ENCODE peak calls at places on chromosome 2, in five cellular contexts. G, P, L, C and D are unnamed samples.

GRCh38 chr2:47076586-47077441 is 78.3 kb downstream of the STPG4 start:
- DNase-seq in C (peak), L (peak), P (peak), G (peak), D (peak)

GRCh38 chr2:26530141-26530540 is 52.2 kb upstream of the OTOF start:
- DNase-seq in L (no peak), C (no peak), G (no peak), P (no peak), D (no peak)

GRCh38 chr2:23464156-23464555 is 79.2 kb downstream of the KLHL29 start:
- DNase-seq in P (no peak), G (no peak), L (no peak), C (no peak), D (no peak)

GRCh38 chr2:86464654-86465053 is 23.5 kb downstream of the KDM3A start:
- DNase-seq in P (no peak), G (no peak), C (no peak), L (no peak), D (no peak)

GRCh38 chr2:112880081-112880531 is 30.9 kb upstream of the IL37 start:
- DNase-seq in G (no peak), P (no peak), L (no peak), C (peak), D (peak)

GRCh38 chr2:11163439-11164317 is 8.4 kb downstream of the SLC66A3 start:
- DNase-seq in L (no peak), C (no peak), G (no peak), P (no peak), D (no peak)

GRCh38 chr2:2573658-2574293 is 242.7 kb upstream of the MYT1L start:
- DNase-seq in P (no peak), G (no peak), C (no peak), L (no peak), D (peak)

GRCh38 chr2:196798980-196799379 is 503 bp downstream of the GTF3C3 start:
- DNase-seq in G (no peak), L (no peak), C (no peak), P (no peak), D (peak)

GRCh38 chr2:128781166-128781887 is 462.7 kb upstream of the HS6ST1 start:
- DNase-seq in G (no peak), C (no peak), P (no peak), L (no peak), D (no peak)

GRCh38 chr2:43611987-43612894 is 16.4 kb upstream of the THADA start:
- DNase-seq in G (peak), P (peak), L (peak), C (peak), D (peak)

GRCh38 chr2:191115391-191115790 is 35.4 kb downstream of the STAT4 start:
- DNase-seq in C (peak), G (no peak), L (no peak), P (no peak), D (peak)

GRCh38 chr2:64634338-64635267 is 19.1 kb downstream of the SERTAD2 start:
- DNase-seq in G (no peak), C (peak), P (no peak), L (no peak), D (no peak)

GRCh38 chr2:10305715-10306114 is 3.0 kb downstream of the HPCAL1 start:
- DNase-seq in L (peak), G (peak), C (no peak), P (no peak), D (no peak)

GRCh38 chr2:15803987-15804619 is 136.2 kb upstream of the MYCN start:
- DNase-seq in L (no peak), P (no peak), C (no peak), G (no peak), D (no peak)

GRCh38 chr2:156687715-156688114 is 251.5 kb downstream of the GPD2 start:
- DNase-seq in C (peak), G (no peak), L (no peak), P (no peak), D (peak)

GRCh38 chr2:3302751-3303582 is 74.7 kb downstream of the EIPR1 start:
- DNase-seq in P (peak), L (no peak), G (no peak), C (no peak), D (no peak)

GRCh38 chr2:28753043-28753683 is 1.5 kb downstream of the PPP1CB start:
- DNase-seq in L (peak), C (peak), P (peak), G (peak), D (peak)